ENCODE peak calls at places on chromosome 12, in seven cellular contexts. Q is endothelial cell of umbilical vein, D is thyroid gland, B is GM12891, F is erythroblast, J is NB4, Z is Peyer's patch. A is an unnamed sample.

GRCh38 chr12:123058471-123058870 is 78.0 kb downstream of the ARL6IP4 start:
- DNase-seq in Q (no peak), D (no peak), B (no peak), F (no peak), J (no peak), Z (no peak), A (no peak)

GRCh38 chr12:117282490-117282889 is 78.9 kb downstream of the NOS1 start:
- DNase-seq in Q (no peak), D (no peak), B (no peak), F (no peak), J (no peak), Z (no peak), A (no peak)

GRCh38 chr12:74415633-74416032 is 122.0 kb upstream of the ATXN7L3B start:
- DNase-seq in Q (peak), D (no peak), B (no peak), F (peak), J (peak), Z (no peak), A (no peak)

GRCh38 chr12:46402861-46403731 is 30.5 kb upstream of the SLC38A2 start:
- DNase-seq in Q (peak), D (no peak), B (no peak), F (no peak), J (no peak), Z (no peak), A (no peak)

GRCh38 chr12:56461235-56462159 is 6.9 kb upstream of the SPRYD4 start:
- DNase-seq in Q (no peak), D (no peak), B (no peak), F (no peak), J (no peak), Z (no peak), A (peak)

GRCh38 chr12:66107451-66107915 is 23.1 kb downstream of the LLPH start:
- DNase-seq in Q (peak), D (peak), B (no peak), F (peak), J (peak), Z (peak), A (peak)

GRCh38 chr12:110901401-110901800 is 19.0 kb downstream of the MYL2 start:
- DNase-seq in Q (no peak), D (no peak), B (no peak), F (no peak), J (no peak), Z (no peak), A (no peak)

GRCh38 chr12:38144601-38145436 is 171.8 kb upstream of the ALG10B start:
- DNase-seq in Q (no peak), D (no peak), B (no peak), F (no peak), J (no peak), Z (no peak), A (no peak)

GRCh38 chr12:62843714-62844113 is 91.2 kb downstream of the PPM1H start:
- DNase-seq in Q (no peak), D (no peak), B (no peak), F (no peak), J (no peak), Z (no peak), A (no peak)

GRCh38 chr12:98758331-98758730 is 113.2 kb downstream of the APAF1 start:
- DNase-seq in Q (no peak), D (no peak), B (no peak), F (no peak), J (no peak), Z (no peak), A (no peak)

GRCh38 chr12:19150273-19150895 is 20.9 kb downstream of the PLEKHA5 start:
- DNase-seq in Q (no peak), D (peak), B (no peak), F (no peak), J (no peak), Z (no peak), A (no peak)

GRCh38 chr12:101490286-101490920 is 15.3 kb downstream of the SPIC start:
- DNase-seq in Q (no peak), D (peak), B (peak), F (peak), J (peak), Z (no peak), A (peak)

GRCh38 chr12:51056242-51056641 is 8.1 kb downstream of the LETMD1 start:
- DNase-seq in Q (no peak), D (no peak), B (no peak), F (no peak), J (peak), Z (no peak), A (peak)

GRCh38 chr12:53232641-53233538 is 881 bp upstream of the RARG start:
- DNase-seq in Q (no peak), D (peak), B (no peak), F (peak), J (peak), Z (no peak), A (peak)

GRCh38 chr12:107320031-107320928 is 226.9 kb upstream of the CRY1 start:
- DNase-seq in Q (peak), D (peak), B (peak), F (no peak), J (peak), Z (peak), A (peak)

GRCh38 chr12:17928708-17929366 is 161.2 kb downstream of the RERGL start:
- DNase-seq in Q (peak), D (no peak), B (no peak), F (peak), J (no peak), Z (no peak), A (peak)

GRCh38 chr12:62468394-62468793 is 1.8 kb downstream of the MON2 start:
- DNase-seq in Q (no peak), D (no peak), B (no peak), F (no peak), J (no peak), Z (no peak), A (no peak)

GRCh38 chr12:52580496-52580895 is 6.9 kb upstream of the KRT74 start:
- DNase-seq in Q (no peak), D (no peak), B (no peak), F (no peak), J (no peak), Z (no peak), A (no peak)

GRCh38 chr12:53703746-53704145 is 23.5 kb downstream of the CALCOCO1 start:
- DNase-seq in Q (no peak), D (no peak), B (no peak), F (no peak), J (no peak), Z (no peak), A (no peak)

GRCh38 chr12:55780695-55781094 is 36.8 kb downstream of the SARNP start:
- DNase-seq in Q (no peak), D (no peak), B (no peak), F (no peak), J (peak), Z (no peak), A (no peak)

GRCh38 chr12:122981036-122981471 is 573 bp downstream of the ARL6IP4 start:
- DNase-seq in Q (peak), D (no peak), B (no peak), F (peak), J (peak), Z (no peak), A (no peak)

GRCh38 chr12:117360551-117361311 is 695 bp downstream of the NOS1 start:
- DNase-seq in Q (no peak), D (no peak), B (no peak), F (no peak), J (no peak), Z (no peak), A (no peak)

GRCh38 chr12:128056299-128056885 is 210.6 kb upstream of the TMEM132C start:
- DNase-seq in Q (no peak), D (no peak), B (no peak), F (no peak), J (no peak), Z (no peak), A (no peak)

GRCh38 chr12:29103539-29103974 is 45.5 kb upstream of the FAR2 start:
- DNase-seq in Q (no peak), D (no peak), B (no peak), F (peak), J (peak), Z (peak), A (no peak)

GRCh38 chr12:88266851-88267360 is 124.8 kb downstream of the TMTC3 start:
- DNase-seq in Q (no peak), D (no peak), B (no peak), F (no peak), J (no peak), Z (no peak), A (no peak)

GRCh38 chr12:110849748-110850403 is 3.1 kb downstream of the CCDC63 start:
- DNase-seq in Q (no peak), D (no peak), B (no peak), F (no peak), J (peak), Z (no peak), A (no peak)

GRCh38 chr12:48070731-48071130 is 35.1 kb downstream of the SENP1 start:
- DNase-seq in Q (no peak), D (no peak), B (no peak), F (no peak), J (no peak), Z (no peak), A (no peak)

GRCh38 chr12:108649668-108650067 is 16.0 kb upstream of the SELPLG start:
- DNase-seq in Q (peak), D (no peak), B (no peak), F (no peak), J (no peak), Z (no peak), A (peak)

GRCh38 chr12:57008113-57008687 is 1.9 kb upstream of the ZBTB39 start:
- DNase-seq in Q (peak), D (no peak), B (no peak), F (peak), J (peak), Z (no peak), A (peak)

GRCh38 chr12:75727577-75727976 is 216.2 kb upstream of the KRR1 start:
- DNase-seq in Q (no peak), D (no peak), B (no peak), F (no peak), J (no peak), Z (no peak), A (no peak)

GRCh38 chr12:54370218-54370730 is 6.0 kb upstream of the GPR84 start:
- DNase-seq in Q (peak), D (peak), B (no peak), F (peak), J (peak), Z (no peak), A (peak)

GRCh38 chr12:114668151-114668891 is 15.7 kb downstream of the TBX3 start:
- DNase-seq in Q (peak), D (peak), B (peak), F (peak), J (peak), Z (no peak), A (peak)
- TF ChIP-seq POLR2A in Q (no peak), D (peak), B (no peak), F (no peak), J (no peak), Z (peak), A (no peak)

DNA sequence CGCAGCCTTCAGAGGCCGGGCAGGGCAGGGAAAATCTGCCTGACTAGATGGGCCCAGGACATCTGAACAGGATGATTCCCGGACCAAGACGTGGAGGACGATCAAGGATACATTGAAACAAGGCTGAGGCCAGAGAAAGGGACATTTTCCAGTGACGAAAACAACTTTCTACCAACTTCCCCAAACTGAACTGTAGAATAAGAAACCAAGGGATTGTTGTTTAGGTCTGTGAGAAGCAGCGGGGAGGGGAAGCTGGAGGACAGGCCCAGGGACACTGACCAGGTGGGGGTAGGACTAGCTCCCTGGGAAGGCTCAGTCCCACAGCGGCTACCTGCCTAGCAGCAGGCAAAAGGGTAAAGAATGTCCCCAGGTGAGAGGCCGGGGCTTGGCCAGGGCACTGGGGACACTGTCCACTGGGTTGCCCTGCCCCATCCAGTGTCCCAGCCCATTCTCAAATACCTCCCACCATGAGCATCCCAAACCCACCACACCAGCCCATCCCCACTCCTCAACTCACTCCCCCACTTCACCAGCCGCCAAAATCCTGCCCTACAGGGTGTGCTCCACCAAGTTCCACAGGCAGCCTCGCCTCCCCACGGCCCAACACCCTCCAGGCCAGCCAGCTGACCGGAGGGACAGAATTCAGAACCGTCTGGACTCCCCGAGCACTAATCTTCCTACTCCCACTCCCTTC is 984 bp downstream of the TNFRSF1A start:
- DNase-seq in Q (peak), D (peak), B (no peak), F (no peak), J (peak), Z (no peak), A (no peak)
- TF ChIP-seq POLR2A in Q (peak), D (no peak), B (no peak), F (no peak), J (peak), Z (no peak), A (peak)

GRCh38 chr12:103735291-103735690 is 105.7 kb downstream of the NT5DC3 start:
- DNase-seq in Q (no peak), D (no peak), B (no peak), F (no peak), J (no peak), Z (no peak), A (no peak)
- TF ChIP-seq POLR2A in Q (no peak), D (no peak), B (no peak), F (no peak), J (no peak), Z (no peak), A (no peak)

DNA sequence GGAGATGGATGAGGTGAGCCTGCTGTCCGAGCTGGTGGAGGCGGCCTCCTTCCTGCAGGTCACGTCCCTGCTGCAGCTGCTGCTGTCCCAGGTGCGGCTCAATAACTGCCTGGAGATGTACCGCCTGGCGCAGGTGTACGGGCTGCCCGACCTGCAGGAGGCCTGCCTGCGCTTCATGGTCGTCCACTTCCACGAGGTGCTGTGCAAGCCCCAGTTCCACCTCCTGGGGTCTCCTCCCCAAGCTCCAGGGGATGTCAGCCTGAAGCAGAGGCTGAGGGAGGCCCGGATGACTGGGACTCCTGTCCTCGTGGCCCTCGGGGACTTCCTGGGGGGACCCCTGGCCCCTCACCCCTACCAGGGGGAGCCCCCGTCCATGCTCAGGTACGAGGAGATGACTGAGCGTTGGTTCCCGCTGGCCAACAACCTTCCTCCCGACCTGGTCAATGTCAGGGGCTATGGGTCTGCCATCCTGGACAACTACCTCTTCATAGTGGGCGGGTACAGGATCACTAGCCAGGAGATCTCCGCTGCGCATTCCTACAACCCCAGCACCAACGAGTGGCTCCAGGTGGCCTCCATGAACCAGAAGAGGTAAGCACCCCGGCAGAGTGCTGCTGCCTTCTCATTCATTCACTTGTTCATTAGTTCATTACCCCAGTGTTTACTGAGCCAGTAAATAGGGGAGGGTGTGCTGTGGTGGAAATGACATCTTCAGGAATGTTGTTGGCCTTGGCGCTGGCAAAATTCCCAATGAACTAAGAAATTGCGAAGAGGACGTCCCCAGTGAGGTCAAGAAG is 774 bp upstream of the MANSC4 start:
- DNase-seq in Q (peak), D (peak), B (peak), F (peak), J (peak), Z (peak), A (no peak)
- TF ChIP-seq POLR2A in Q (no peak), D (peak), B (no peak), F (no peak), J (no peak), Z (no peak), A (no peak)

GRCh38 chr12:120580787-120581723 is at the start of gene POP5:
- DNase-seq in Q (peak), D (peak), B (peak), F (peak), J (peak), Z (peak), A (peak)
- TF ChIP-seq POLR2A in Q (peak), D (peak), B (peak), F (peak), J (peak), Z (peak), A (peak)

DNA sequence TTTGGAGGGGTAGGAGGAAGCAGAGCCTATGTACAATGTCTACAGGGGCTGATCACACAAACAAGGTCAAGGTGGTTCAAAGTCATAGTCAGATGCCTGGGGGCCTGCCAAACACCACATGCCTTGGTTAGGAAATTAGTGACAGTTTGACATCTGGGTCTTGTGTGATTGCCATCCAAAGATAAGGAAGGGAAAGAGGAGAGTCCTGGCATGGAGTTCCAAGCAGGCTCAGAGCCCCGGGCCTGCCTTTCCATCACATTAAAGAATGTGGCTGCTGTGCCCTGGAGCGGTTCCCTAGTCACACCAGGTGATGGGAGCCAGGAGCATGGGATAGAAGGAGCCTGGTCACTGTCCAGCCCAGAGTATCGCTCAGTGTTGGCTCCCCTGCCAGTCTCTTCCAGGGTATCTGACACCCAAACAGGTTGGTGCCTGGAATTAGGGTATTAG is 53.6 kb upstream of the BCL2L14 start:
- DNase-seq in Q (no peak), D (no peak), B (no peak), F (no peak), J (peak), Z (no peak), A (no peak)
- TF ChIP-seq POLR2A in Q (no peak), D (no peak), B (no peak), F (no peak), J (no peak), Z (no peak), A (no peak)

GRCh38 chr12:11718105-11718504 is 68.6 kb downstream of the ETV6 start:
- DNase-seq in Q (no peak), D (no peak), B (no peak), F (no peak), J (no peak), Z (no peak), A (no peak)
- TF ChIP-seq POLR2A in Q (no peak), D (no peak), B (no peak), F (no peak), J (no peak), Z (no peak), A (no peak)

GRCh38 chr12:112413846-112414625 is 4.6 kb upstream of the RPL6 start:
- DNase-seq in Q (peak), D (no peak), B (no peak), F (peak), J (peak), Z (no peak), A (no peak)

GRCh38 chr12:112408621-112409020 is 784 bp downstream of the RPL6 start:
- DNase-seq in Q (no peak), D (no peak), B (no peak), F (peak), J (peak), Z (no peak), A (no peak)

GRCh38 chr12:112406519-112407488 is 2.6 kb downstream of the RPL6 start:
- DNase-seq in Q (no peak), D (no peak), B (no peak), F (no peak), J (no peak), Z (no peak), A (no peak)

GRCh38 chr12:112409906-112410244 is 470 bp upstream of the RPL6 start:
- DNase-seq in Q (no peak), D (no peak), B (no peak), F (no peak), J (no peak), Z (no peak), A (no peak)

GRCh38 chr12:112409064-112409905 is at the start of gene RPL6:
- DNase-seq in Q (peak), D (peak), B (peak), F (peak), J (peak), Z (peak), A (peak)
- TF ChIP-seq POLR2A in Q (peak), D (peak), B (peak), F (peak), J (peak), Z (peak), A (peak)

DNA sequence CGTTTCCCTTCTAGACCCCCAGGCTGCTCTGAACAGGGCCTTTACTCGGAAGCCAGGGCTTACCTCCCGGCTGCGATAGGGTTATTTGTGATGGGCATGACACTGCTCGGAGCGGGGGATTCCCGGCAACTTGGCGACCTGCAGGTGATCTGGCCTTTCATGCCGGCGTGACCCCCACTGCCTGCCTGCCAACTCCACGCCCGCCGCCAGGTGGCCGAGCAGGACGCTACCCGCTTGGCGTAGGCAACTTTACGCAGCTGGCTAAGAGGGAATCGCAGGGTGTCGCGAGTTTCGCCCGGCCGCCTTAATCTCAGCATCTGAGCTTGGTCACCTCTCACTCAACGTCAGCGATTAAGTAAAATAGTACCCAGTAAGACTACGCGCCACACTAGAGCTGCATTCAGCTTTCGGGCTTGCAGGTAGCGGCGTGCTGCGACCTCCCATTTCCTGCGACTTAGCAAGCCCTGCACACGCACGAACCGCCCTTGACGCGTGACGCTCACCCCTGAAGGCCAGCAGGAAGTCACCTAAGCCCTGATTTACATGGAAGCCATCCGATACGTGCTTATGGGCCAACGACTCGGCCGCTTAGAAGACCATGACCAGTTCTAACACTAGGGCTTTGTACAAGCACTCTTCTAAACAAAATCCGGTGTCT is 33.3 kb downstream of the WBP11 start:
- DNase-seq in Q (peak), D (peak), B (peak), F (peak), J (peak), Z (peak), A (no peak)
- TF ChIP-seq POLR2A in Q (peak), D (peak), B (peak), F (no peak), J (no peak), Z (peak), A (peak)